ENCODE peak calls at places on chromosomes 16 and 17, in eight cellular contexts. One of them, this sample, is unnamed.

GRCh38 chr16:65576139-65576538 is 454.3 kb upstream of the CDH11 start:
- DNase-seq in CD8-positive, alpha-beta T cell: no peak
- DNase-seq in GM23338: no peak
- DNase-seq in CD4-positive, alpha-beta memory T cell: no peak
- DNase-seq in endodermal cell: no peak
- DNase-seq in A673: no peak
- DNase-seq in lung: no peak
- DNase-seq in HAP-1: no peak
- DNase-seq in this sample: no peak

GRCh38 chr17:19346351-19347255 is 15.9 kb downstream of the B9D1 start:
- DNase-seq in CD8-positive, alpha-beta T cell: no peak
- DNase-seq in GM23338: no peak
- DNase-seq in CD4-positive, alpha-beta memory T cell: no peak
- DNase-seq in endodermal cell: peak; percentile 46
- DNase-seq in A673: peak; percentile 88
- DNase-seq in lung: no peak
- DNase-seq in HAP-1: peak; percentile 40
- DNase-seq in this sample: peak; percentile 41

GRCh38 chr16:51404386-51404785 is 253.3 kb upstream of the SALL1 start:
- DNase-seq in CD8-positive, alpha-beta T cell: no peak
- DNase-seq in GM23338: no peak
- DNase-seq in CD4-positive, alpha-beta memory T cell: no peak
- DNase-seq in endodermal cell: no peak
- DNase-seq in A673: no peak
- DNase-seq in lung: no peak
- DNase-seq in HAP-1: no peak
- DNase-seq in this sample: no peak

GRCh38 chr16:73036074-73036826 is 11.7 kb downstream of the ZFHX3 start:
- DNase-seq in CD8-positive, alpha-beta T cell: no peak
- DNase-seq in GM23338: peak; percentile 96
- DNase-seq in CD4-positive, alpha-beta memory T cell: no peak
- DNase-seq in endodermal cell: peak; percentile 82
- DNase-seq in A673: peak; percentile 40
- DNase-seq in lung: no peak
- DNase-seq in HAP-1: peak; percentile 98
- DNase-seq in this sample: peak; percentile 68

GRCh38 chr17:42171831-42172230 is 9.1 kb downstream of the KCNH4 start:
- DNase-seq in CD8-positive, alpha-beta T cell: no peak
- DNase-seq in GM23338: peak; percentile 60
- DNase-seq in CD4-positive, alpha-beta memory T cell: no peak
- DNase-seq in endodermal cell: peak; percentile 75
- DNase-seq in A673: no peak
- DNase-seq in lung: no peak
- DNase-seq in HAP-1: no peak
- DNase-seq in this sample: peak; percentile 86

GRCh38 chr17:19672009-19672837 is 23.7 kb downstream of the ALDH3A2 start:
- DNase-seq in CD8-positive, alpha-beta T cell: no peak
- DNase-seq in GM23338: no peak
- DNase-seq in CD4-positive, alpha-beta memory T cell: no peak
- DNase-seq in endodermal cell: no peak
- DNase-seq in A673: no peak
- DNase-seq in lung: peak; percentile 56
- DNase-seq in HAP-1: no peak
- DNase-seq in this sample: no peak

GRCh38 chr17:65797101-65797500 is 235.7 kb upstream of the AXIN2 start:
- DNase-seq in CD8-positive, alpha-beta T cell: no peak
- DNase-seq in GM23338: no peak
- DNase-seq in CD4-positive, alpha-beta memory T cell: no peak
- DNase-seq in endodermal cell: no peak
- DNase-seq in A673: no peak
- DNase-seq in lung: no peak
- DNase-seq in HAP-1: no peak
- DNase-seq in this sample: no peak

GRCh38 chr16:57411362-57411976 is 6.9 kb downstream of the CCL17 start:
- DNase-seq in CD8-positive, alpha-beta T cell: no peak
- DNase-seq in GM23338: no peak
- DNase-seq in CD4-positive, alpha-beta memory T cell: no peak
- DNase-seq in endodermal cell: no peak
- DNase-seq in A673: no peak
- DNase-seq in lung: no peak
- DNase-seq in HAP-1: no peak
- DNase-seq in this sample: peak; percentile 48

GRCh38 chr16:87956771-87957279 is 5.6 kb downstream of the BANP start:
- DNase-seq in CD8-positive, alpha-beta T cell: no peak
- DNase-seq in GM23338: peak; percentile 62
- DNase-seq in CD4-positive, alpha-beta memory T cell: no peak
- DNase-seq in endodermal cell: peak; percentile 48
- DNase-seq in A673: peak; percentile 82
- DNase-seq in lung: no peak
- DNase-seq in HAP-1: no peak
- DNase-seq in this sample: peak; percentile 65

GRCh38 chr16:47058295-47059086 is 85.0 kb upstream of the DNAJA2 start:
- DNase-seq in CD8-positive, alpha-beta T cell: no peak
- DNase-seq in GM23338: no peak
- DNase-seq in CD4-positive, alpha-beta memory T cell: no peak
- DNase-seq in endodermal cell: peak; percentile 14
- DNase-seq in A673: peak; percentile 57
- DNase-seq in lung: no peak
- DNase-seq in HAP-1: no peak
- DNase-seq in this sample: no peak

GRCh38 chr16:72195609-72196008 is 23.7 kb upstream of the PMFBP1 start:
- DNase-seq in CD8-positive, alpha-beta T cell: no peak
- DNase-seq in GM23338: peak; percentile 71
- DNase-seq in CD4-positive, alpha-beta memory T cell: no peak
- DNase-seq in endodermal cell: peak; percentile 86
- DNase-seq in A673: no peak
- DNase-seq in lung: no peak
- DNase-seq in HAP-1: no peak
- DNase-seq in this sample: peak; percentile 57

GRCh38 chr16:57774886-57775285 is 27.4 kb downstream of the KIFC3 start:
- DNase-seq in CD8-positive, alpha-beta T cell: no peak
- DNase-seq in GM23338: no peak
- DNase-seq in CD4-positive, alpha-beta memory T cell: no peak
- DNase-seq in endodermal cell: no peak
- DNase-seq in A673: no peak
- DNase-seq in lung: no peak
- DNase-seq in HAP-1: no peak
- DNase-seq in this sample: no peak

GRCh38 chr17:62760059-62760887 is 47.8 kb downstream of the MARCHF10 start:
- DNase-seq in CD8-positive, alpha-beta T cell: no peak
- DNase-seq in GM23338: no peak
- DNase-seq in CD4-positive, alpha-beta memory T cell: no peak
- DNase-seq in endodermal cell: peak; percentile 12
- DNase-seq in A673: no peak
- DNase-seq in lung: no peak
- DNase-seq in HAP-1: peak; percentile 79
- DNase-seq in this sample: no peak

GRCh38 chr17:4648741-4649140 is 7.3 kb upstream of the ALOX15 start:
- DNase-seq in CD8-positive, alpha-beta T cell: no peak
- DNase-seq in GM23338: no peak
- DNase-seq in CD4-positive, alpha-beta memory T cell: no peak
- DNase-seq in endodermal cell: no peak
- DNase-seq in A673: no peak
- DNase-seq in lung: no peak
- DNase-seq in HAP-1: peak; percentile 91
- DNase-seq in this sample: no peak

GRCh38 chr16:5639531-5639930 is 541.9 kb upstream of the EEF2KMT start:
- DNase-seq in CD8-positive, alpha-beta T cell: no peak
- DNase-seq in GM23338: no peak
- DNase-seq in CD4-positive, alpha-beta memory T cell: no peak
- DNase-seq in endodermal cell: no peak
- DNase-seq in A673: no peak
- DNase-seq in lung: no peak
- DNase-seq in HAP-1: no peak
- DNase-seq in this sample: no peak

GRCh38 chr17:3048727-3049471 is 14.5 kb downstream of the OR1D5 start:
- DNase-seq in CD8-positive, alpha-beta T cell: peak; percentile 92
- DNase-seq in GM23338: peak; percentile 99
- DNase-seq in CD4-positive, alpha-beta memory T cell: peak; percentile 88
- DNase-seq in endodermal cell: peak; percentile 100
- DNase-seq in A673: peak; percentile 99
- DNase-seq in lung: peak; percentile 94
- DNase-seq in HAP-1: peak; percentile 92
- DNase-seq in this sample: peak; percentile 96

GRCh38 chr17:35795007-35795870 is at the start of gene MMP28:
- DNase-seq in CD8-positive, alpha-beta T cell: peak; percentile 67
- DNase-seq in GM23338: peak; percentile 69
- DNase-seq in CD4-positive, alpha-beta memory T cell: peak; percentile 33
- DNase-seq in endodermal cell: peak; percentile 87
- DNase-seq in A673: no peak
- DNase-seq in lung: peak; percentile 64
- DNase-seq in HAP-1: no peak
- DNase-seq in this sample: peak; percentile 91

GRCh38 chr17:27429666-27430382 is 26.4 kb upstream of the KSR1 start:
- DNase-seq in CD8-positive, alpha-beta T cell: no peak
- DNase-seq in GM23338: no peak
- DNase-seq in CD4-positive, alpha-beta memory T cell: no peak
- DNase-seq in endodermal cell: no peak
- DNase-seq in A673: no peak
- DNase-seq in lung: no peak
- DNase-seq in HAP-1: no peak
- DNase-seq in this sample: no peak

GRCh38 chr16:3800019-3800418 is 80.5 kb downstream of the CREBBP start:
- DNase-seq in CD8-positive, alpha-beta T cell: no peak
- DNase-seq in GM23338: no peak
- DNase-seq in CD4-positive, alpha-beta memory T cell: no peak
- DNase-seq in endodermal cell: no peak
- DNase-seq in A673: no peak
- DNase-seq in lung: no peak
- DNase-seq in HAP-1: no peak
- DNase-seq in this sample: no peak

GRCh38 chr17:43312011-43312410 is 78.2 kb upstream of the RNU2-1 start:
- DNase-seq in CD8-positive, alpha-beta T cell: peak; percentile 19
- DNase-seq in GM23338: no peak
- DNase-seq in CD4-positive, alpha-beta memory T cell: no peak
- DNase-seq in endodermal cell: no peak
- DNase-seq in A673: no peak
- DNase-seq in lung: no peak
- DNase-seq in HAP-1: no peak
- DNase-seq in this sample: no peak

GRCh38 chr17:31554930-31555329 is 163.5 kb downstream of the RAB11FIP4 start:
- DNase-seq in CD8-positive, alpha-beta T cell: no peak
- DNase-seq in GM23338: no peak
- DNase-seq in CD4-positive, alpha-beta memory T cell: no peak
- DNase-seq in endodermal cell: no peak
- DNase-seq in A673: no peak
- DNase-seq in lung: no peak
- DNase-seq in HAP-1: no peak
- DNase-seq in this sample: no peak
- H3K27me3 ChIP-seq in CD8-positive, alpha-beta T cell: no peaks in the 10 kb centered on the region
- H3K27me3 ChIP-seq in GM23338: peaks cover 18% of the 10 kb centered on the region
- H3K27me3 ChIP-seq in CD4-positive, alpha-beta memory T cell: no peaks in the 10 kb centered on the region
- H3K27me3 ChIP-seq in endodermal cell: peaks cover 78% of the 10 kb centered on the region
- H3K27me3 ChIP-seq in A673: no peaks in the 10 kb centered on the region
- H3K27me3 ChIP-seq in lung: no peaks in the 10 kb centered on the region
- H3K27me3 ChIP-seq in HAP-1: no peaks in the 10 kb centered on the region
- H3K27me3 ChIP-seq in this sample: peaks cover 8% of the 10 kb centered on the region

GRCh38 chr17:50035421-50035879 is 20.5 kb upstream of the ITGA3 start:
- DNase-seq in CD8-positive, alpha-beta T cell: no peak
- DNase-seq in GM23338: no peak
- DNase-seq in CD4-positive, alpha-beta memory T cell: no peak
- DNase-seq in endodermal cell: no peak
- DNase-seq in A673: no peak
- DNase-seq in lung: no peak
- DNase-seq in HAP-1: no peak
- DNase-seq in this sample: no peak
- H3K4me3 ChIP-seq in CD8-positive, alpha-beta T cell: no peak overlapping the region
- H3K4me3 ChIP-seq in GM23338: no peak overlapping the region
- H3K4me3 ChIP-seq in CD4-positive, alpha-beta memory T cell: no peak overlapping the region
- H3K4me3 ChIP-seq in endodermal cell: no peak overlapping the region
- H3K4me3 ChIP-seq in A673: no peak overlapping the region
- H3K4me3 ChIP-seq in lung: no peak overlapping the region
- H3K4me3 ChIP-seq in HAP-1: no peak overlapping the region
- H3K4me3 ChIP-seq in this sample: no peak overlapping the region

GRCh38 chr16:56193951-56194726 is 2.9 kb downstream of the GNAO1 start:
- DNase-seq in CD8-positive, alpha-beta T cell: peak; percentile 74
- DNase-seq in GM23338: peak; percentile 96
- DNase-seq in CD4-positive, alpha-beta memory T cell: peak; percentile 83
- DNase-seq in endodermal cell: peak; percentile 98
- DNase-seq in A673: peak; percentile 77
- DNase-seq in lung: peak; percentile 64
- DNase-seq in HAP-1: peak; percentile 76
- DNase-seq in this sample: peak; percentile 93
- H3K27me3 ChIP-seq in CD8-positive, alpha-beta T cell: peaks cover 20% of the 10 kb centered on the region
- H3K27me3 ChIP-seq in GM23338: peaks cover 30% of the 10 kb centered on the region
- H3K27me3 ChIP-seq in CD4-positive, alpha-beta memory T cell: no peaks in the 10 kb centered on the region
- H3K27me3 ChIP-seq in endodermal cell: peaks cover 40% of the 10 kb centered on the region
- H3K27me3 ChIP-seq in A673: peaks cover 73% of the 10 kb centered on the region
- H3K27me3 ChIP-seq in lung: no peaks in the 10 kb centered on the region
- H3K27me3 ChIP-seq in HAP-1: peaks cover 22% of the 10 kb centered on the region
- H3K27me3 ChIP-seq in this sample: peaks cover 35% of the 10 kb centered on the region

GRCh38 chr17:7687072-7687907 is at the start of gene TP53:
- DNase-seq in CD8-positive, alpha-beta T cell: peak; percentile 90
- DNase-seq in GM23338: peak; percentile 98
- DNase-seq in CD4-positive, alpha-beta memory T cell: peak; percentile 86
- DNase-seq in endodermal cell: peak; percentile 98
- DNase-seq in A673: peak; percentile 97
- DNase-seq in lung: peak; percentile 90
- DNase-seq in HAP-1: peak; percentile 95
- DNase-seq in this sample: peak; percentile 87
- H3K4me3 ChIP-seq in CD8-positive, alpha-beta T cell: peak within 1 kb of the TSS; percentile 81
- H3K4me3 ChIP-seq in GM23338: peak within 1 kb of the TSS; percentile 94
- H3K4me3 ChIP-seq in CD4-positive, alpha-beta memory T cell: peak within 1 kb of the TSS; percentile 100
- H3K4me3 ChIP-seq in endodermal cell: peak within 1 kb of the TSS; percentile 98
- H3K4me3 ChIP-seq in A673: peak within 1 kb of the TSS; percentile 91
- H3K4me3 ChIP-seq in lung: peak within 1 kb of the TSS; percentile 87
- H3K4me3 ChIP-seq in HAP-1: peak within 1 kb of the TSS; percentile 84
- H3K4me3 ChIP-seq in this sample: peak within 1 kb of the TSS; percentile 98

DNA sequence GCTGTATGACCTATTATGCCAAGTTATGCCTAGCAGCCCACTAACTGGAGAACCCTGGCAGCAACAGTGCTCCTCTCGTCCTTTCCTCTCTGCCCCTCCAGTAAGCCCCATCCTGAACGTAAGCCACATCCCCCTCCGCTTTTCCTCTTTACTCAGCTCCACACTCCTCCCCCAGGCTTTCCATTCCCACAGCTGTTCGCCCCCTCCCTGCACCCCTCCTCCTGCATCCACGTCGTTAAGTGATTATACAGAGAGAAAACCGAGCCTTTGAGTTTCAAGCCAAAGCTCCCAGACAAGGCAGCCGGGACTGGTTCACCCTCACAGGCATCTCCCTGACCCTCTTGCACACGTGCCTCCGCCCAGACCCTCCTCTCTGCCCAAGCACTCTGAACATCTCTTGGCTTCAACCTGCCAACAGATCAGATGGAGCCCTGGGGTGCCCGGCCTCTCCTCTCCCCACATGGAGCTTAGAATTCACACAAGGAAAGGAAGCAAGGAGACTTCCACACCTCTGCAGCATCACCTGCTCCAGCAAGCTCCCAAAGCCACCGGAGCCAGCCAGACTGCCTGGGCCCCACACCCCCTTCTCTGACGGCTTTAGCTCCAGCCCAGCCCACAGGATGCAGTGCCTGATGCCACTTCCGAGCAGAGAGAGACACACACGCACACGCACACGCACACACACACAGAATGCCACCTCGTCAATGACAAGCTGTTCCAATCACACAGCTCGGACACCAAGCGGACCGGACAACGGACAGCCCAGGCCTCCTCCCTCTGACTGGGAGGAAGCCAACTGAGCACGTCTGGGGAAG is 100.0 kb upstream of the CCL2 start:
- DNase-seq in CD8-positive, alpha-beta T cell: no peak
- DNase-seq in GM23338: peak; percentile 51
- DNase-seq in CD4-positive, alpha-beta memory T cell: no peak
- DNase-seq in endodermal cell: peak; percentile 77
- DNase-seq in A673: no peak
- DNase-seq in lung: no peak
- DNase-seq in HAP-1: no peak
- DNase-seq in this sample: peak; percentile 37
- H3K27me3 ChIP-seq in CD8-positive, alpha-beta T cell: peaks cover 6% of the 10 kb centered on the region
- H3K27me3 ChIP-seq in GM23338: peaks cover 3% of the 10 kb centered on the region
- H3K27me3 ChIP-seq in CD4-positive, alpha-beta memory T cell: peaks cover 4% of the 10 kb centered on the region
- H3K27me3 ChIP-seq in endodermal cell: peaks cover 35% of the 10 kb centered on the region
- H3K27me3 ChIP-seq in A673: peaks cover 30% of the 10 kb centered on the region
- H3K27me3 ChIP-seq in lung: peaks cover 4% of the 10 kb centered on the region
- H3K27me3 ChIP-seq in HAP-1: no peaks in the 10 kb centered on the region
- H3K27me3 ChIP-seq in this sample: peaks cover 9% of the 10 kb centered on the region